ENCODE peak calls at places on chromosomes 1 and 21, in six cellular contexts. One of them, this sample, is unnamed.

GRCh38 chr1:183989078-183989577 is 48.4 kb downstream of the COLGALT2 start:
- DNase-seq in GM23338: no peak
- DNase-seq in Caco-2: no peak
- DNase-seq in left lung: no peak
- DNase-seq in transverse colon: no peak
- DNase-seq in hepatocyte: peak; percentile 12
- DNase-seq in this sample: no peak

GRCh38 chr1:183103141-183103540 is 79.9 kb downstream of the LAMC1 start:
- DNase-seq in Caco-2: no peak
- DNase-seq in left lung: no peak
- DNase-seq in GM23338: peak; percentile 21
- DNase-seq in transverse colon: no peak
- DNase-seq in hepatocyte: no peak
- DNase-seq in this sample: no peak

GRCh38 chr1:20486457-20487235 is 636 bp upstream of the CAMK2N1 start:
- DNase-seq in transverse colon: peak; percentile 91
- DNase-seq in left lung: peak; percentile 44
- DNase-seq in GM23338: peak; percentile 90
- DNase-seq in Caco-2: peak; percentile 92
- DNase-seq in hepatocyte: peak; percentile 95
- DNase-seq in this sample: peak; percentile 78

GRCh38 chr1:23793018-23793781 is 2.3 kb downstream of the LYPLA2 start:
- DNase-seq in hepatocyte: peak; percentile 59
- DNase-seq in GM23338: no peak
- DNase-seq in transverse colon: peak; percentile 72
- DNase-seq in left lung: peak; percentile 76
- DNase-seq in Caco-2: no peak
- DNase-seq in this sample: peak; percentile 78

GRCh38 chr1:229221106-229222019 is 49.5 kb upstream of the RAB4A start:
- DNase-seq in hepatocyte: peak; percentile 88
- DNase-seq in left lung: no peak
- DNase-seq in Caco-2: peak; percentile 89
- DNase-seq in transverse colon: peak; percentile 59
- DNase-seq in GM23338: no peak
- DNase-seq in this sample: peak; percentile 75

GRCh38 chr1:46675549-46676314 is 4.1 kb downstream of the TEX38 start:
- DNase-seq in GM23338: peak; percentile 54
- DNase-seq in transverse colon: no peak
- DNase-seq in hepatocyte: no peak
- DNase-seq in Caco-2: no peak
- DNase-seq in left lung: no peak
- DNase-seq in this sample: no peak

GRCh38 chr1:28109639-28110038 is 21.2 kb upstream of the EYA3 start:
- DNase-seq in Caco-2: no peak
- DNase-seq in GM23338: no peak
- DNase-seq in hepatocyte: no peak
- DNase-seq in transverse colon: no peak
- DNase-seq in left lung: no peak
- DNase-seq in this sample: no peak

GRCh38 chr21:32993894-32994293 is 31.8 kb upstream of the OLIG2 start:
- DNase-seq in hepatocyte: no peak
- DNase-seq in Caco-2: no peak
- DNase-seq in left lung: no peak
- DNase-seq in transverse colon: no peak
- DNase-seq in GM23338: no peak
- DNase-seq in this sample: no peak

GRCh38 chr1:196407358-196408041 is 200.7 kb downstream of the KCNT2 start:
- DNase-seq in left lung: no peak
- DNase-seq in transverse colon: no peak
- DNase-seq in GM23338: peak; percentile 32
- DNase-seq in hepatocyte: peak; percentile 5
- DNase-seq in Caco-2: no peak
- DNase-seq in this sample: no peak

GRCh38 chr1:199067483-199067882 is 428.6 kb downstream of the PTPRC start:
- DNase-seq in Caco-2: no peak
- DNase-seq in hepatocyte: no peak
- DNase-seq in GM23338: no peak
- DNase-seq in transverse colon: no peak
- DNase-seq in left lung: no peak
- DNase-seq in this sample: no peak

GRCh38 chr21:44842721-44843445 is 25.0 kb upstream of the SUMO3 start:
- DNase-seq in hepatocyte: no peak
- DNase-seq in transverse colon: no peak
- DNase-seq in GM23338: no peak
- DNase-seq in left lung: peak; percentile 16
- DNase-seq in Caco-2: peak; percentile 12
- DNase-seq in this sample: no peak
- TF ChIP-seq CTCF in hepatocyte: no peak
- TF ChIP-seq CTCF in transverse colon: no peak
- TF ChIP-seq CTCF in GM23338: no peak
- TF ChIP-seq CTCF in left lung: no peak
- TF ChIP-seq CTCF in Caco-2: no peak
- TF ChIP-seq CTCF in this sample: no peak

GRCh38 chr1:101136739-101137138 is 100.1 kb upstream of the S1PR1 start:
- DNase-seq in Caco-2: no peak
- DNase-seq in transverse colon: no peak
- DNase-seq in left lung: no peak
- DNase-seq in hepatocyte: no peak
- DNase-seq in GM23338: peak; percentile 50
- DNase-seq in this sample: no peak
- TF ChIP-seq CTCF in Caco-2: no peak
- TF ChIP-seq CTCF in transverse colon: no peak
- TF ChIP-seq CTCF in left lung: no peak
- TF ChIP-seq CTCF in hepatocyte: peak; percentile 16
- TF ChIP-seq CTCF in GM23338: peak; percentile 68
- TF ChIP-seq CTCF in this sample: no peak

DNA sequence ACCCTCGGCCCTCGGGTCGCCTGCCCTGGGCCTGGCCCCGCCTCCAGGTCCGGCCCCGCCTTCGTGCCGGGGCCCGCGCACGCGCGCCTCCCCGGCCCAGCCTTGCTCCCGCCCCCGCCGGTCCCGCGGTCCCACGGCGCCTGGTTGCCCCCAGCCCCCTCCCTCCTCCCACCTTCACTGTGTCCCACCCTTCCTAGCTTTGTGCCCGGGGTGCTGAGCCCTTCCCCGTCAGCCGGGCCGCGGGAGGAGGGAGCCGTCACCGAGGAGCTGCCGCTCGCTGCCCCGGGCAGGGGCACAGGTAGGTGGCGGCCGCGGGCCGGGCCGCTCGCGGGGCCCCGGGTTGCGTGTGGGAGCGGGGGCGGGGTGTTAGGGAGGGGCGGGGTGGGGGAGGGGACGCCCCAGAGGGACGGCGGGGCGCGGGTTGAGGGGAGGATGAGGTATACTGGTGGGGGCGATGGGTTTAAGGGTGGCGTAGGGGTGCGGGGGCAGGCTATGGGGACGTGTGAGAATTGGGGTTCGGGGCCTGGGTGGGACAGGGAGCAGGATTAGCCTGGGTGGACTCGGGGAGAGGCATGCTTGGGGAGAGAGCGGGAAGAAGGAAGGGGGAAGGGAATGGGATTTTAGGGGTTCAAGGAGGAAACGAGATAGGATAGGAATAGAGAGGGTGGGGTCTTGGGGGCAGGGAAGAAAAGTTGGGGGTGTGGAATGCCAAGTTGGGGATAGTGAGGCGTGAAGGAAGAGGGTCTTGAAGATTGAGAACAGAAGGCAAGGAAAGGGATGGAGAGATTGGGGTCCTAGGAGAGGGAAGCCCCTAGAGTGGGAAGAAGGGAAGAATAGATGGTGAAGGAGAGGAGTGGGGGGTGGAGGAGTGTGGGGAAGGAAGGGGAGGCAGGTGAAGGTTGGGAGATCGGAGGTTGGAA is at the start of gene LRRC42:
- DNase-seq in transverse colon: no peak
- DNase-seq in left lung: no peak
- DNase-seq in hepatocyte: peak; percentile 95
- DNase-seq in Caco-2: no peak
- DNase-seq in GM23338: peak; percentile 76
- DNase-seq in this sample: no peak
- TF ChIP-seq CTCF in transverse colon: no peak
- TF ChIP-seq CTCF in left lung: no peak
- TF ChIP-seq CTCF in hepatocyte: peak; percentile 41
- TF ChIP-seq CTCF in Caco-2: no peak
- TF ChIP-seq CTCF in GM23338: peak; percentile 5
- TF ChIP-seq CTCF in this sample: no peak

GRCh38 chr1:112002525-112002924 is 13.1 kb upstream of the KCND3 start:
- DNase-seq in transverse colon: no peak
- DNase-seq in left lung: no peak
- DNase-seq in GM23338: no peak
- DNase-seq in Caco-2: no peak
- DNase-seq in hepatocyte: no peak
- DNase-seq in this sample: no peak
- TF ChIP-seq CTCF in transverse colon: no peak
- TF ChIP-seq CTCF in left lung: no peak
- TF ChIP-seq CTCF in GM23338: no peak
- TF ChIP-seq CTCF in Caco-2: no peak
- TF ChIP-seq CTCF in hepatocyte: no peak
- TF ChIP-seq CTCF in this sample: no peak

GRCh38 chr1:26189751-26190275 is 589 bp upstream of the CATSPER4 start:
- DNase-seq in Caco-2: no peak
- DNase-seq in left lung: no peak
- DNase-seq in GM23338: no peak
- DNase-seq in transverse colon: no peak
- DNase-seq in hepatocyte: no peak
- DNase-seq in this sample: no peak
- TF ChIP-seq CTCF in Caco-2: no peak
- TF ChIP-seq CTCF in left lung: no peak
- TF ChIP-seq CTCF in GM23338: no peak
- TF ChIP-seq CTCF in transverse colon: no peak
- TF ChIP-seq CTCF in hepatocyte: no peak
- TF ChIP-seq CTCF in this sample: no peak

GRCh38 chr1:201982923-201983805 is 716 bp downstream of the RNPEP start:
- DNase-seq in Caco-2: peak; percentile 93
- DNase-seq in GM23338: peak; percentile 81
- DNase-seq in left lung: peak; percentile 84
- DNase-seq in transverse colon: peak; percentile 83
- DNase-seq in hepatocyte: peak; percentile 85
- DNase-seq in this sample: peak; percentile 77
- TF ChIP-seq CTCF in Caco-2: peak; percentile 14
- TF ChIP-seq CTCF in GM23338: peak; percentile 8
- TF ChIP-seq CTCF in left lung: peak; percentile 12
- TF ChIP-seq CTCF in transverse colon: peak; percentile 63
- TF ChIP-seq CTCF in hepatocyte: peak; percentile 12
- TF ChIP-seq CTCF in this sample: peak; percentile 12

GRCh38 chr1:33886452-33886851 is 22.6 kb downstream of the HMGB4 start:
- DNase-seq in GM23338: peak; percentile 14
- DNase-seq in left lung: no peak
- DNase-seq in hepatocyte: no peak
- DNase-seq in transverse colon: no peak
- DNase-seq in Caco-2: no peak
- DNase-seq in this sample: no peak
- TF ChIP-seq CTCF in GM23338: no peak
- TF ChIP-seq CTCF in left lung: no peak
- TF ChIP-seq CTCF in hepatocyte: no peak
- TF ChIP-seq CTCF in transverse colon: no peak
- TF ChIP-seq CTCF in Caco-2: no peak
- TF ChIP-seq CTCF in this sample: no peak

GRCh38 chr1:190084552-190084951 is 393.1 kb downstream of the BRINP3 start:
- DNase-seq in GM23338: peak; percentile 90
- DNase-seq in Caco-2: peak; percentile 36
- DNase-seq in hepatocyte: no peak
- DNase-seq in transverse colon: no peak
- DNase-seq in left lung: no peak
- DNase-seq in this sample: no peak
- TF ChIP-seq CTCF in GM23338: peak; percentile 84
- TF ChIP-seq CTCF in Caco-2: peak; percentile 42
- TF ChIP-seq CTCF in hepatocyte: no peak
- TF ChIP-seq CTCF in transverse colon: no peak
- TF ChIP-seq CTCF in left lung: no peak
- TF ChIP-seq CTCF in this sample: peak; percentile 46